ENCODE peak calls at places on chromosomes 6 and 20, in four cellular contexts. M is kidney epithelial cell, O is lower leg skin, L is brain microvascular endothelial cell. G is an unnamed sample.
A peak's percentile ranks its signal among the peaks of the same experiment; 100 is the strongest.

GRCh38 chr6:135667694-135668455 is 170.3 kb upstream of the AHI1 start:
- DNase-seq in O (no peak), M (no peak), L (peak; percentile 6), G (peak; percentile 81)

GRCh38 chr20:57879437-57880115 is 169.8 kb upstream of the PMEPA1 start:
- DNase-seq in M (no peak), O (peak; percentile 81), L (no peak), G (no peak)

GRCh38 chr6:44976677-44977405 is 351.3 kb upstream of the RUNX2 start:
- DNase-seq in L (no peak), O (no peak), M (no peak), G (peak; percentile 16)

GRCh38 chr20:32737371-32738223 is 5.7 kb downstream of the COMMD7 start:
- DNase-seq in O (no peak), L (peak; percentile 66), M (no peak), G (peak; percentile 73)

GRCh38 chr6:65557224-65557623 is 149.8 kb downstream of the EYS start:
- DNase-seq in O (no peak), L (no peak), M (no peak), G (no peak)

GRCh38 chr6:1310628-1311399 is 1.1 kb upstream of the FOXQ1 start:
- DNase-seq in L (no peak), O (peak; percentile 92), M (no peak), G (peak; percentile 38)

GRCh38 chr20:44736170-44737021 is 9.3 kb upstream of the KCNK15 start:
- DNase-seq in L (peak; percentile 83), M (no peak), O (no peak), G (peak; percentile 85)

GRCh38 chr20:38434310-38434741 is 802 bp downstream of the SNHG17 start:
- DNase-seq in O (no peak), L (no peak), M (no peak), G (peak; percentile 48)

GRCh38 chr20:1631309-1632227 is 11.8 kb upstream of the SIRPB1 start:
- DNase-seq in L (no peak), O (no peak), M (no peak), G (no peak)

GRCh38 chr20:31602430-31602778 is 2.7 kb upstream of the ID1 start:
- DNase-seq in L (no peak), O (no peak), M (no peak), G (no peak)
- H3K4me3 ChIP-seq in L (no peak overlapping the region), O (no peak overlapping the region), M (no peak overlapping the region), G (peak overlapping the region; percentile 1)

GRCh38 chr6:160678744-160679401 is 14.8 kb upstream of the LPA start:
- DNase-seq in M (no peak), O (no peak), L (no peak), G (no peak)

GRCh38 chr6:160678230-160678629 is 14.2 kb upstream of the LPA start:
- DNase-seq in M (no peak), O (no peak), L (no peak), G (no peak)

GRCh38 chr6:160679402-160679769 is 15.3 kb upstream of the LPA start:
- DNase-seq in M (no peak), O (no peak), L (no peak), G (no peak)
- TF ChIP-seq CTCF in M (peak; percentile 69), O (no peak), L (peak; percentile 8), G (no peak)

DNA sequence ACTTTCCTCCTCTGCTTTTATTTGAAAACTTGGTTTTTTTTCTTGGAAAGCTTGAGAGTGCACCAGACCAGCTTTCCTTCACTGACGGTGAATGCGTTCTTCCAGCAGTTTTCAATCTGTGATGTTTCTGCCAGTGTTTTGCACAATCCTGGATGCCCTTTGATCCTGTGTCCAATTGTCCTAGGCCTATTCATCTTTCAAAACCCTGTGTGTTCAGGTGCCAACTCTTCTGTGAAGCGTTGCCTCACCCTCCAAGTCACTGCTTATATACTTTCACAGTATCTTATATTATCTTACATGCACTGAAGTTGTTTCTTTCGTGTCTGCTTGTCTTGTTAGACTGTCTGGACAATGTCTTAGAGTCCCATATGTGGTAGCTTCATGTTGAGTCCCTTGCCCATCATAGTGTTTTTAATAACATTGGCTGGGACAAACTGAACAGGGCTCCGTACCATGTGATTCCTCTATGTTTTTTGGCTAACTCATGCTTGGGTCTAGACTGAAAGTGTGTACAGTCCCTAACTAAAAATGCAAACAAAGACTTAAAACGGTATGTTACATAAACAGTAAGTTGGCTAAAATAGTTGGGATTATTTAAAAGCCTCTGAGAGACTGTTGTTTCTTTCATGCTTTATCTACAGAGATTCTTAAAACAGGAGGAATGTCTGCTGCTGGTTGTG is 2.0 kb downstream of the RNF217 start:
- DNase-seq in O (peak; percentile 84), L (no peak), M (no peak), G (peak; percentile 92)
- H3K4me3 ChIP-seq in O (peak overlapping the region; percentile 1), L (peak overlapping the region; percentile 82), M (peak overlapping the region; percentile 86), G (peak overlapping the region; percentile 83)

DNA sequence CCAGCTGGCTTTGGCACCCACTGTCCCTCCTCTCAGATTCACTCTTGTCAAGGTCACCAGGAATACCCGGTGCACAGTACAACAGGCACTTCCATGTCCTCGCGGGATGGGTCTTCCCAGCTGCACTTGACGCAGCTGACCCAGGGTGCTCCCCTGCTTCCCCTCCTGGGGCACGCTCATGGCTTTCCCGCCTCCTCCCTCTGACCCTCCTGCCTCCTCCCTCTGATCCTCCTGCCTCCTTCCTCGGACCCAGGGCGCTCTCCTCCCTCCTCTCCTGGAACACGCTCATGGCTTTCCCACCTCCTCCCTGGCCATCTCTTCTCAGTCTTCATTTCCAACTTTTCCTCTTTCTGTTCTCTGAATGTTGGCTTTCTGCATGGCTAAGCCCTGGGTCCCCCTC is 42.1 kb downstream of the FAM209B start:
- DNase-seq in O (no peak), L (no peak), M (no peak), G (no peak)
- TF ChIP-seq CTCF in O (no peak), L (no peak), M (no peak), G (no peak)

DNA sequence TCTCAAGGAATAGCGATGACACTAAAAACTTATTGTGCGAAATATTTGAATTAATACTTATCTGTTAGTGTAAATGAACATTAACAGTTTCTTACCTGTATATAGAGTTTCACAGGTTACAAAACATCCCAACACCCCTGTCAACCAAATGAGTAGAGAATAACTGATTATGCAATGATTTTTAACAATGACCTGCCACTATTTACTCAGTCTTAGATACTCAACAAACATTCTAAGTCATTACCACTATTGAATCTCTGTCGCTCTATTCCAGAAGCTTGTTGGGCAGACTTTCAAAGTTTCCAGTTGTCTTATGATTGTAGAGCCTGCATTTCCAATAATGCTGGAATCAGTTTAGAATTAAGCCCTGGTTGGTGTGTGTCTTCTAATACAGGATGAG is 85.5 kb downstream of the RNF182 start:
- DNase-seq in L (no peak), M (no peak), O (no peak), G (no peak)
- H3K4me3 ChIP-seq in L (no peak overlapping the region), M (no peak overlapping the region), O (no peak overlapping the region), G (no peak overlapping the region)

GRCh38 chr20:21767200-21767738 is 61.8 kb downstream of the PAX1 start:
- DNase-seq in L (no peak), O (no peak), M (no peak), G (no peak)

GRCh38 chr20:21767739-21768223 is 62.3 kb downstream of the PAX1 start:
- DNase-seq in M (no peak), O (no peak), L (no peak), G (no peak)
- TF ChIP-seq CTCF in M (peak; percentile 4), O (no peak), L (no peak), G (no peak)

GRCh38 chr6:33786736-33787135 is 2.2 kb downstream of the LEMD2 start:
- DNase-seq in O (no peak), L (no peak), M (no peak), G (no peak)
- H3K4me3 ChIP-seq in O (no peak overlapping the region), L (no peak overlapping the region), M (no peak overlapping the region), G (peak overlapping the region; percentile 71)

GRCh38 chr6:13026557-13026956 is 301.8 kb downstream of the TBC1D7 start:
- DNase-seq in L (no peak), M (no peak), O (no peak), G (no peak)
- TF ChIP-seq CTCF in L (no peak), M (no peak), O (no peak), G (no peak)

GRCh38 chr6:125957845-125958244 is 1.3 kb downstream of the HINT3 start:
- DNase-seq in O (no peak), L (no peak), M (peak; percentile 35), G (peak; percentile 78)
- H3K4me3 ChIP-seq in O (no peak overlapping the region), L (peak overlapping the region; percentile 91), M (peak overlapping the region; percentile 73), G (peak overlapping the region; percentile 81)

G was measured in foreskin fibroblast.